ENCODE peak calls at places on chromosomes 7 and 10, in five cellular contexts. U, N, F, D and K are unnamed samples.

GRCh38 chr10:126433351-126433750 is 45.1 kb upstream of the ADAM12 start:
- DNase-seq in F (no peak), U (peak), N (no peak), D (no peak), K (no peak)

GRCh38 chr7:910931-911431 is 34.6 kb downstream of the GET4 start:
- DNase-seq in D (peak), F (no peak), U (no peak), N (no peak), K (no peak)

GRCh38 chr10:78025685-78026364 is 3.5 kb downstream of the POLR3A start:
- DNase-seq in F (no peak), N (no peak), D (no peak), U (no peak), K (no peak)

GRCh38 chr7:730501-731439 is 3.7 kb upstream of the PRKAR1B start:
- DNase-seq in D (no peak), N (no peak), U (no peak), F (no peak), K (no peak)

GRCh38 chr10:20181408-20181807 is 365.2 kb downstream of the PLXDC2 start:
- DNase-seq in U (no peak), F (no peak), D (no peak), N (no peak), K (no peak)

GRCh38 chr10:58780481-58780880 is 267.8 kb downstream of the BICC1 start:
- DNase-seq in U (no peak), D (no peak), F (no peak), N (no peak), K (no peak)

GRCh38 chr10:123862421-123863188 is 29.0 kb downstream of the CPXM2 start:
- DNase-seq in D (no peak), N (no peak), F (no peak), U (no peak), K (no peak)

GRCh38 chr10:72573079-72573478 is 52.8 kb downstream of the MICU1 start:
- DNase-seq in F (no peak), D (no peak), U (no peak), N (no peak), K (no peak)

GRCh38 chr7:51278797-51279196 is 37.8 kb downstream of the COBL start:
- DNase-seq in D (no peak), N (no peak), U (no peak), F (no peak), K (no peak)

GRCh38 chr7:122528879-122529481 is 169.9 kb downstream of the RNF133 start:
- DNase-seq in N (no peak), F (no peak), D (no peak), U (no peak), K (no peak)

GRCh38 chr10:61939575-61940301 is 38.2 kb downstream of the ARID5B start:
- DNase-seq in F (no peak), N (no peak), U (no peak), D (no peak), K (no peak)

GRCh38 chr10:103254538-103255325 is 9.0 kb downstream of the RPEL1 start:
- DNase-seq in U (no peak), N (peak), D (no peak), F (no peak), K (no peak)

GRCh38 chr7:35624299-35625186 is 70.4 kb downstream of the HERPUD2 start:
- DNase-seq in F (no peak), D (peak), N (peak), U (peak), K (peak)